ENCODE peak calls at places on chromosomes 5 and 9, in nine cellular contexts. One of them, this sample, is unnamed.
A peak's percentile ranks its signal among the peaks of the same experiment; 100 is the strongest.

GRCh38 chr9:78443946-78444345 is 147.0 kb downstream of the PSAT1 start:
- DNase-seq in nephron progenitor cell: no peak
- DNase-seq in cardiac fibroblast: no peak
- DNase-seq in transverse colon: no peak
- DNase-seq in omental fat pad: no peak
- DNase-seq in DND-41: no peak
- DNase-seq in stomach: no peak
- DNase-seq in tibial artery: no peak
- DNase-seq in fibroblast of mammary gland: peak; percentile 29
- DNase-seq in this sample: no peak

GRCh38 chr9:89701221-89701798 is 96.5 kb downstream of the GADD45G start:
- DNase-seq in nephron progenitor cell: no peak
- DNase-seq in cardiac fibroblast: no peak
- DNase-seq in transverse colon: no peak
- DNase-seq in omental fat pad: no peak
- DNase-seq in DND-41: peak; percentile 84
- DNase-seq in stomach: no peak
- DNase-seq in tibial artery: no peak
- DNase-seq in fibroblast of mammary gland: no peak
- DNase-seq in this sample: no peak

GRCh38 chr5:172133359-172134029 is 54.5 kb downstream of the STK10 start:
- DNase-seq in nephron progenitor cell: no peak
- DNase-seq in cardiac fibroblast: peak; percentile 90
- DNase-seq in transverse colon: no peak
- DNase-seq in omental fat pad: no peak
- DNase-seq in DND-41: no peak
- DNase-seq in stomach: no peak
- DNase-seq in tibial artery: peak; percentile 74
- DNase-seq in fibroblast of mammary gland: peak; percentile 98
- DNase-seq in this sample: peak; percentile 82

GRCh38 chr9:137068539-137069507 is 1.5 kb downstream of the SAPCD2 start:
- DNase-seq in nephron progenitor cell: no peak
- DNase-seq in cardiac fibroblast: no peak
- DNase-seq in transverse colon: peak; percentile 11
- DNase-seq in omental fat pad: no peak
- DNase-seq in DND-41: no peak
- DNase-seq in stomach: no peak
- DNase-seq in tibial artery: no peak
- DNase-seq in fibroblast of mammary gland: no peak
- DNase-seq in this sample: no peak

GRCh38 chr5:154962494-154962893 is 21.6 kb downstream of the MRPL22 start:
- DNase-seq in nephron progenitor cell: no peak
- DNase-seq in cardiac fibroblast: no peak
- DNase-seq in transverse colon: no peak
- DNase-seq in omental fat pad: no peak
- DNase-seq in DND-41: no peak
- DNase-seq in stomach: no peak
- DNase-seq in tibial artery: no peak
- DNase-seq in fibroblast of mammary gland: peak; percentile 78
- DNase-seq in this sample: no peak

GRCh38 chr9:2216591-2216990 is 201.4 kb downstream of the SMARCA2 start:
- DNase-seq in nephron progenitor cell: no peak
- DNase-seq in cardiac fibroblast: no peak
- DNase-seq in transverse colon: no peak
- DNase-seq in omental fat pad: no peak
- DNase-seq in DND-41: no peak
- DNase-seq in stomach: no peak
- DNase-seq in tibial artery: no peak
- DNase-seq in fibroblast of mammary gland: no peak
- DNase-seq in this sample: no peak

GRCh38 chr5:35852084-35852734 is 4.5 kb upstream of the IL7R start:
- DNase-seq in nephron progenitor cell: no peak
- DNase-seq in cardiac fibroblast: no peak
- DNase-seq in transverse colon: no peak
- DNase-seq in omental fat pad: no peak
- DNase-seq in DND-41: peak; percentile 34
- DNase-seq in stomach: no peak
- DNase-seq in tibial artery: no peak
- DNase-seq in fibroblast of mammary gland: peak; percentile 25
- DNase-seq in this sample: no peak

GRCh38 chr5:30551614-30552013 is 641.9 kb upstream of the CDH6 start:
- DNase-seq in nephron progenitor cell: no peak
- DNase-seq in cardiac fibroblast: no peak
- DNase-seq in transverse colon: no peak
- DNase-seq in omental fat pad: no peak
- DNase-seq in DND-41: no peak
- DNase-seq in stomach: no peak
- DNase-seq in tibial artery: no peak
- DNase-seq in fibroblast of mammary gland: no peak
- DNase-seq in this sample: no peak

GRCh38 chr5:1564182-1564748 is 40.5 kb upstream of the LPCAT1 start:
- DNase-seq in nephron progenitor cell: no peak
- DNase-seq in cardiac fibroblast: peak; percentile 52
- DNase-seq in transverse colon: peak; percentile 41
- DNase-seq in omental fat pad: no peak
- DNase-seq in DND-41: no peak
- DNase-seq in stomach: peak; percentile 27
- DNase-seq in tibial artery: peak; percentile 80
- DNase-seq in fibroblast of mammary gland: peak; percentile 84
- DNase-seq in this sample: peak; percentile 51

GRCh38 chr5:23840083-23840482 is 332.7 kb downstream of the PRDM9 start:
- DNase-seq in nephron progenitor cell: no peak
- DNase-seq in cardiac fibroblast: peak; percentile 0
- DNase-seq in transverse colon: no peak
- DNase-seq in omental fat pad: no peak
- DNase-seq in DND-41: no peak
- DNase-seq in stomach: no peak
- DNase-seq in tibial artery: no peak
- DNase-seq in fibroblast of mammary gland: no peak
- DNase-seq in this sample: peak; percentile 0

GRCh38 chr5:6788439-6788838 is 75.2 kb downstream of the TENT4A start:
- DNase-seq in nephron progenitor cell: no peak
- DNase-seq in cardiac fibroblast: no peak
- DNase-seq in transverse colon: no peak
- DNase-seq in omental fat pad: no peak
- DNase-seq in DND-41: no peak
- DNase-seq in stomach: no peak
- DNase-seq in tibial artery: no peak
- DNase-seq in fibroblast of mammary gland: no peak
- DNase-seq in this sample: no peak

GRCh38 chr5:6787941-6788340 is 74.7 kb downstream of the TENT4A start:
- DNase-seq in nephron progenitor cell: no peak
- DNase-seq in cardiac fibroblast: no peak
- DNase-seq in transverse colon: no peak
- DNase-seq in omental fat pad: no peak
- DNase-seq in DND-41: no peak
- DNase-seq in stomach: no peak
- DNase-seq in tibial artery: no peak
- DNase-seq in fibroblast of mammary gland: no peak
- DNase-seq in this sample: no peak

GRCh38 chr5:6791031-6791577 is 77.9 kb downstream of the TENT4A start:
- DNase-seq in nephron progenitor cell: peak; percentile 22
- DNase-seq in cardiac fibroblast: no peak
- DNase-seq in transverse colon: no peak
- DNase-seq in omental fat pad: no peak
- DNase-seq in DND-41: no peak
- DNase-seq in stomach: no peak
- DNase-seq in tibial artery: no peak
- DNase-seq in fibroblast of mammary gland: no peak
- DNase-seq in this sample: no peak

GRCh38 chr5:6790346-6790865 is 77.2 kb downstream of the TENT4A start:
- DNase-seq in nephron progenitor cell: no peak
- DNase-seq in cardiac fibroblast: no peak
- DNase-seq in transverse colon: no peak
- DNase-seq in omental fat pad: no peak
- DNase-seq in DND-41: no peak
- DNase-seq in stomach: no peak
- DNase-seq in tibial artery: no peak
- DNase-seq in fibroblast of mammary gland: no peak
- DNase-seq in this sample: no peak

GRCh38 chr5:6788956-6789649 is 75.9 kb downstream of the TENT4A start:
- DNase-seq in nephron progenitor cell: no peak
- DNase-seq in cardiac fibroblast: peak; percentile 54
- DNase-seq in transverse colon: no peak
- DNase-seq in omental fat pad: no peak
- DNase-seq in DND-41: no peak
- DNase-seq in stomach: no peak
- DNase-seq in tibial artery: no peak
- DNase-seq in fibroblast of mammary gland: no peak
- DNase-seq in this sample: peak; percentile 25
- TF ChIP-seq CTCF in nephron progenitor cell: no peak
- TF ChIP-seq CTCF in cardiac fibroblast: no peak
- TF ChIP-seq CTCF in transverse colon: no peak
- TF ChIP-seq CTCF in omental fat pad: no peak
- TF ChIP-seq CTCF in DND-41: peak; percentile 19
- TF ChIP-seq CTCF in stomach: no peak
- TF ChIP-seq CTCF in tibial artery: no peak
- TF ChIP-seq CTCF in fibroblast of mammary gland: no peak
- TF ChIP-seq CTCF in this sample: no peak

GRCh38 chr5:13658761-13659160 is 285.7 kb downstream of the DNAH5 start:
- DNase-seq in nephron progenitor cell: no peak
- DNase-seq in cardiac fibroblast: no peak
- DNase-seq in transverse colon: no peak
- DNase-seq in omental fat pad: no peak
- DNase-seq in DND-41: no peak
- DNase-seq in stomach: no peak
- DNase-seq in tibial artery: no peak
- DNase-seq in fibroblast of mammary gland: peak; percentile 3
- DNase-seq in this sample: no peak

GRCh38 chr5:13659391-13659790 is 285.1 kb downstream of the DNAH5 start:
- DNase-seq in nephron progenitor cell: no peak
- DNase-seq in cardiac fibroblast: no peak
- DNase-seq in transverse colon: no peak
- DNase-seq in omental fat pad: no peak
- DNase-seq in DND-41: no peak
- DNase-seq in stomach: no peak
- DNase-seq in tibial artery: no peak
- DNase-seq in fibroblast of mammary gland: peak; percentile 12
- DNase-seq in this sample: peak; percentile 1

GRCh38 chr5:13662646-13663045 is 281.8 kb downstream of the DNAH5 start:
- DNase-seq in nephron progenitor cell: no peak
- DNase-seq in cardiac fibroblast: no peak
- DNase-seq in transverse colon: no peak
- DNase-seq in omental fat pad: no peak
- DNase-seq in DND-41: no peak
- DNase-seq in stomach: no peak
- DNase-seq in tibial artery: no peak
- DNase-seq in fibroblast of mammary gland: peak; percentile 30
- DNase-seq in this sample: peak; percentile 0

GRCh38 chr5:13660072-13660471 is 284.4 kb downstream of the DNAH5 start:
- DNase-seq in nephron progenitor cell: no peak
- DNase-seq in cardiac fibroblast: no peak
- DNase-seq in transverse colon: no peak
- DNase-seq in omental fat pad: no peak
- DNase-seq in DND-41: no peak
- DNase-seq in stomach: no peak
- DNase-seq in tibial artery: no peak
- DNase-seq in fibroblast of mammary gland: peak; percentile 26
- DNase-seq in this sample: peak; percentile 0

GRCh38 chr5:13664377-13664776 is 280.1 kb downstream of the DNAH5 start:
- DNase-seq in nephron progenitor cell: no peak
- DNase-seq in cardiac fibroblast: peak; percentile 5
- DNase-seq in transverse colon: no peak
- DNase-seq in omental fat pad: no peak
- DNase-seq in DND-41: no peak
- DNase-seq in stomach: no peak
- DNase-seq in tibial artery: no peak
- DNase-seq in fibroblast of mammary gland: peak; percentile 92
- DNase-seq in this sample: peak; percentile 42
- TF ChIP-seq CTCF in nephron progenitor cell: no peak
- TF ChIP-seq CTCF in cardiac fibroblast: no peak
- TF ChIP-seq CTCF in transverse colon: no peak
- TF ChIP-seq CTCF in omental fat pad: no peak
- TF ChIP-seq CTCF in DND-41: no peak
- TF ChIP-seq CTCF in stomach: no peak
- TF ChIP-seq CTCF in tibial artery: no peak
- TF ChIP-seq CTCF in fibroblast of mammary gland: no peak
- TF ChIP-seq CTCF in this sample: no peak

DNA sequence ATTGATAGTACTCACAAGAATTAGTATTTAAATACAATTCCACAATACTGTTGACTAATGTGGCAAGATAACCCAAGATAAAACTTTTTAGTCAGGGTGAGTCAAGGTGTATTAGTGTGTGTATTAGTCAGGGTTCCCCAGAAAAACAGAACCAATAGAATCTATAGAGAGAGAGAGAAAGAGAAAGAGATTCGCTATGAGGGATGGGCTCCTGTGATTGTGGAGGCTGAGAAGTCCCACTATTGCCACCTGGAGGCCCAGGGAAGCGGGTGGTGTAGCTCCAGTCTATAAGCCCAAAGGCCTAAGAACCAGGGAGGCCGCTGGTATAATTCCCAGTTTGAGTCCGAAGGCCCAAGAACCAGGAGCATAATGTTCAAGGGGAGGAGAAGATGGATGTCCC is 10.0 kb upstream of the SHISAL2B start:
- DNase-seq in nephron progenitor cell: no peak
- DNase-seq in cardiac fibroblast: peak; percentile 20
- DNase-seq in transverse colon: no peak
- DNase-seq in omental fat pad: no peak
- DNase-seq in DND-41: no peak
- DNase-seq in stomach: no peak
- DNase-seq in tibial artery: no peak
- DNase-seq in fibroblast of mammary gland: no peak
- DNase-seq in this sample: no peak
- TF ChIP-seq CTCF in nephron progenitor cell: no peak
- TF ChIP-seq CTCF in cardiac fibroblast: no peak
- TF ChIP-seq CTCF in transverse colon: no peak
- TF ChIP-seq CTCF in omental fat pad: no peak
- TF ChIP-seq CTCF in DND-41: peak; percentile 23
- TF ChIP-seq CTCF in stomach: no peak
- TF ChIP-seq CTCF in tibial artery: no peak
- TF ChIP-seq CTCF in fibroblast of mammary gland: peak; percentile 19
- TF ChIP-seq CTCF in this sample: peak; percentile 25

GRCh38 chr5:6818594-6819512 is 105.6 kb downstream of the TENT4A start:
- DNase-seq in nephron progenitor cell: no peak
- DNase-seq in cardiac fibroblast: no peak
- DNase-seq in transverse colon: no peak
- DNase-seq in omental fat pad: no peak
- DNase-seq in DND-41: no peak
- DNase-seq in stomach: no peak
- DNase-seq in tibial artery: no peak
- DNase-seq in fibroblast of mammary gland: peak; percentile 4
- DNase-seq in this sample: no peak

GRCh38 chr5:6820851-6821479 is 107.7 kb downstream of the TENT4A start:
- DNase-seq in nephron progenitor cell: peak; percentile 81
- DNase-seq in cardiac fibroblast: no peak
- DNase-seq in transverse colon: peak; percentile 21
- DNase-seq in omental fat pad: no peak
- DNase-seq in DND-41: peak; percentile 44
- DNase-seq in stomach: no peak
- DNase-seq in tibial artery: no peak
- DNase-seq in fibroblast of mammary gland: peak; percentile 30
- DNase-seq in this sample: peak; percentile 16

GRCh38 chr5:6822068-6822467 is 108.8 kb downstream of the TENT4A start:
- DNase-seq in nephron progenitor cell: no peak
- DNase-seq in cardiac fibroblast: no peak
- DNase-seq in transverse colon: no peak
- DNase-seq in omental fat pad: no peak
- DNase-seq in DND-41: no peak
- DNase-seq in stomach: no peak
- DNase-seq in tibial artery: no peak
- DNase-seq in fibroblast of mammary gland: no peak
- DNase-seq in this sample: no peak

GRCh38 chr5:6822556-6823343 is 109.5 kb downstream of the TENT4A start:
- DNase-seq in nephron progenitor cell: peak; percentile 27
- DNase-seq in cardiac fibroblast: no peak
- DNase-seq in transverse colon: no peak
- DNase-seq in omental fat pad: no peak
- DNase-seq in DND-41: no peak
- DNase-seq in stomach: no peak
- DNase-seq in tibial artery: no peak
- DNase-seq in fibroblast of mammary gland: no peak
- DNase-seq in this sample: no peak

GRCh38 chr5:6819521-6819920 is 106.3 kb downstream of the TENT4A start:
- DNase-seq in nephron progenitor cell: peak; percentile 27
- DNase-seq in cardiac fibroblast: no peak
- DNase-seq in transverse colon: no peak
- DNase-seq in omental fat pad: no peak
- DNase-seq in DND-41: no peak
- DNase-seq in stomach: no peak
- DNase-seq in tibial artery: no peak
- DNase-seq in fibroblast of mammary gland: no peak
- DNase-seq in this sample: no peak
- TF ChIP-seq CTCF in nephron progenitor cell: peak; percentile 57
- TF ChIP-seq CTCF in cardiac fibroblast: no peak
- TF ChIP-seq CTCF in transverse colon: no peak
- TF ChIP-seq CTCF in omental fat pad: no peak
- TF ChIP-seq CTCF in DND-41: peak; percentile 12
- TF ChIP-seq CTCF in stomach: no peak
- TF ChIP-seq CTCF in tibial artery: no peak
- TF ChIP-seq CTCF in fibroblast of mammary gland: no peak
- TF ChIP-seq CTCF in this sample: no peak